ENCODE peak calls at places on chromosomes 2 and 18, in six cellular contexts. One of them, this sample, is unnamed.

GRCh38 chr2:65030481-65030880 is 25.7 kb upstream of the CEP68 start:
- DNase-seq in IMR-90: no peak
- DNase-seq in neuronal stem cell: no peak
- DNase-seq in H9: no peak
- DNase-seq in mesendoderm: no peak
- DNase-seq in H1: no peak
- DNase-seq in this sample: no peak

GRCh38 chr2:45030553-45030952 is 21.3 kb upstream of the SIX2 start:
- DNase-seq in IMR-90: no peak
- DNase-seq in neuronal stem cell: no peak
- DNase-seq in H9: no peak
- DNase-seq in mesendoderm: no peak
- DNase-seq in H1: no peak
- DNase-seq in this sample: no peak

GRCh38 chr2:202109737-202110184 is 36.7 kb downstream of the KIAA2012 start:
- DNase-seq in IMR-90: peak; percentile 61
- DNase-seq in neuronal stem cell: no peak
- DNase-seq in H9: peak; percentile 51
- DNase-seq in mesendoderm: peak; percentile 79
- DNase-seq in H1: peak; percentile 13
- DNase-seq in this sample: peak; percentile 24

GRCh38 chr2:116674188-116674587 is 1140.3 kb upstream of the DDX18 start:
- DNase-seq in IMR-90: no peak
- DNase-seq in neuronal stem cell: no peak
- DNase-seq in H9: no peak
- DNase-seq in mesendoderm: no peak
- DNase-seq in H1: no peak
- DNase-seq in this sample: no peak

GRCh38 chr18:66655407-66655806 is 51.5 kb upstream of the CDH19 start:
- DNase-seq in IMR-90: no peak
- DNase-seq in neuronal stem cell: no peak
- DNase-seq in H9: no peak
- DNase-seq in mesendoderm: no peak
- DNase-seq in H1: no peak
- DNase-seq in this sample: no peak

GRCh38 chr2:65778126-65778525 is 345.7 kb upstream of the SPRED2 start:
- DNase-seq in IMR-90: no peak
- DNase-seq in neuronal stem cell: no peak
- DNase-seq in H9: peak; percentile 42
- DNase-seq in mesendoderm: peak; percentile 20
- DNase-seq in H1: no peak
- DNase-seq in this sample: no peak

GRCh38 chr2:21194828-21195227 is 71.1 kb downstream of the TDRD15 start:
- DNase-seq in IMR-90: no peak
- DNase-seq in neuronal stem cell: peak; percentile 6
- DNase-seq in H9: no peak
- DNase-seq in mesendoderm: peak; percentile 96
- DNase-seq in H1: no peak
- DNase-seq in this sample: no peak

GRCh38 chr2:223654384-223654915 is 52.3 kb upstream of the SCG2 start:
- DNase-seq in IMR-90: peak; percentile 77
- DNase-seq in neuronal stem cell: no peak
- DNase-seq in H9: no peak
- DNase-seq in mesendoderm: no peak
- DNase-seq in H1: no peak
- DNase-seq in this sample: peak; percentile 65

GRCh38 chr2:67626656-67627055 is 229.5 kb downstream of the ETAA1 start:
- DNase-seq in IMR-90: peak; percentile 73
- DNase-seq in neuronal stem cell: no peak
- DNase-seq in H9: no peak
- DNase-seq in mesendoderm: no peak
- DNase-seq in H1: no peak
- DNase-seq in this sample: peak; percentile 35

GRCh38 chr2:39737661-39738060 is 41.4 kb downstream of the THUMPD2 start:
- DNase-seq in IMR-90: peak; percentile 93
- DNase-seq in neuronal stem cell: no peak
- DNase-seq in H9: peak; percentile 59
- DNase-seq in mesendoderm: peak; percentile 60
- DNase-seq in H1: peak; percentile 29
- DNase-seq in this sample: peak; percentile 89

GRCh38 chr2:125479143-125479636 is 1176.8 kb upstream of the GYPC start:
- DNase-seq in IMR-90: no peak
- DNase-seq in neuronal stem cell: no peak
- DNase-seq in H9: no peak
- DNase-seq in mesendoderm: no peak
- DNase-seq in H1: no peak
- DNase-seq in this sample: no peak

GRCh38 chr2:192070099-192070498 is 124.6 kb downstream of the TMEFF2 start:
- DNase-seq in IMR-90: peak; percentile 38
- DNase-seq in neuronal stem cell: no peak
- DNase-seq in H9: no peak
- DNase-seq in mesendoderm: no peak
- DNase-seq in H1: no peak
- DNase-seq in this sample: no peak

GRCh38 chr2:40403233-40403841 is 48.6 kb downstream of the SLC8A1 start:
- DNase-seq in IMR-90: peak; percentile 91
- DNase-seq in neuronal stem cell: no peak
- DNase-seq in H9: no peak
- DNase-seq in mesendoderm: no peak
- DNase-seq in H1: no peak
- DNase-seq in this sample: peak; percentile 62

GRCh38 chr2:68258854-68259253 is 6.5 kb upstream of the PPP3R1 start:
- DNase-seq in IMR-90: peak; percentile 33
- DNase-seq in neuronal stem cell: no peak
- DNase-seq in H9: no peak
- DNase-seq in mesendoderm: no peak
- DNase-seq in H1: no peak
- DNase-seq in this sample: no peak

GRCh38 chr2:43038034-43038719 is 188.2 kb downstream of the ZFP36L2 start:
- DNase-seq in IMR-90: peak; percentile 35
- DNase-seq in neuronal stem cell: no peak
- DNase-seq in H9: no peak
- DNase-seq in mesendoderm: no peak
- DNase-seq in H1: no peak
- DNase-seq in this sample: peak; percentile 46
- H2BK120ac ChIP-seq in IMR-90: peak overlapping the region; percentile 92
- H2BK120ac ChIP-seq in neuronal stem cell: no peak overlapping the region
- H2BK120ac ChIP-seq in H9: no peak overlapping the region
- H2BK120ac ChIP-seq in mesendoderm: no peak overlapping the region
- H2BK120ac ChIP-seq in H1: no peak overlapping the region
- H2BK120ac ChIP-seq in this sample: peak overlapping the region; percentile 83

GRCh38 chr2:236352761-236353593 is 88.8 kb upstream of the ASB18 start:
- DNase-seq in IMR-90: peak; percentile 29
- DNase-seq in neuronal stem cell: peak; percentile 27
- DNase-seq in H9: peak; percentile 23
- DNase-seq in mesendoderm: peak; percentile 20
- DNase-seq in H1: no peak
- DNase-seq in this sample: peak; percentile 42

GRCh38 chr2:236354973-236355595 is 90.9 kb upstream of the ASB18 start:
- DNase-seq in IMR-90: no peak
- DNase-seq in neuronal stem cell: no peak
- DNase-seq in H9: peak; percentile 19
- DNase-seq in mesendoderm: no peak
- DNase-seq in H1: no peak
- DNase-seq in this sample: no peak

GRCh38 chr2:236353594-236353942 is 89.4 kb upstream of the ASB18 start:
- DNase-seq in IMR-90: no peak
- DNase-seq in neuronal stem cell: no peak
- DNase-seq in H9: peak; percentile 18
- DNase-seq in mesendoderm: no peak
- DNase-seq in H1: no peak
- DNase-seq in this sample: no peak

GRCh38 chr2:236354056-236354940 is 90.1 kb upstream of the ASB18 start:
- DNase-seq in IMR-90: no peak
- DNase-seq in neuronal stem cell: no peak
- DNase-seq in H9: peak; percentile 17
- DNase-seq in mesendoderm: no peak
- DNase-seq in H1: no peak
- DNase-seq in this sample: no peak

GRCh38 chr2:236355911-236356310 is 91.7 kb upstream of the ASB18 start:
- DNase-seq in IMR-90: no peak
- DNase-seq in neuronal stem cell: no peak
- DNase-seq in H9: peak; percentile 23
- DNase-seq in mesendoderm: no peak
- DNase-seq in H1: no peak
- DNase-seq in this sample: no peak
- H4K8ac ChIP-seq in IMR-90: no peak overlapping the region
- H4K8ac ChIP-seq in neuronal stem cell: no peak overlapping the region
- H4K8ac ChIP-seq in H9: no peak overlapping the region
- H4K8ac ChIP-seq in mesendoderm: no peak overlapping the region
- H4K8ac ChIP-seq in H1: no peak overlapping the region
- H4K8ac ChIP-seq in this sample: no peak overlapping the region

GRCh38 chr2:222271854-222272253 is 26.9 kb downstream of the PAX3 start:
- DNase-seq in IMR-90: no peak
- DNase-seq in neuronal stem cell: no peak
- DNase-seq in H9: no peak
- DNase-seq in mesendoderm: no peak
- DNase-seq in H1: no peak
- DNase-seq in this sample: no peak

GRCh38 chr2:222269132-222269531 is 29.7 kb downstream of the PAX3 start:
- DNase-seq in IMR-90: no peak
- DNase-seq in neuronal stem cell: peak; percentile 84
- DNase-seq in H9: no peak
- DNase-seq in mesendoderm: no peak
- DNase-seq in H1: no peak
- DNase-seq in this sample: no peak

GRCh38 chr2:222270436-222270835 is 28.4 kb downstream of the PAX3 start:
- DNase-seq in IMR-90: no peak
- DNase-seq in neuronal stem cell: no peak
- DNase-seq in H9: no peak
- DNase-seq in mesendoderm: no peak
- DNase-seq in H1: no peak
- DNase-seq in this sample: no peak

GRCh38 chr2:222264791-222265320 is 33.9 kb downstream of the PAX3 start:
- DNase-seq in IMR-90: no peak
- DNase-seq in neuronal stem cell: no peak
- DNase-seq in H9: no peak
- DNase-seq in mesendoderm: no peak
- DNase-seq in H1: no peak
- DNase-seq in this sample: no peak

DNA sequence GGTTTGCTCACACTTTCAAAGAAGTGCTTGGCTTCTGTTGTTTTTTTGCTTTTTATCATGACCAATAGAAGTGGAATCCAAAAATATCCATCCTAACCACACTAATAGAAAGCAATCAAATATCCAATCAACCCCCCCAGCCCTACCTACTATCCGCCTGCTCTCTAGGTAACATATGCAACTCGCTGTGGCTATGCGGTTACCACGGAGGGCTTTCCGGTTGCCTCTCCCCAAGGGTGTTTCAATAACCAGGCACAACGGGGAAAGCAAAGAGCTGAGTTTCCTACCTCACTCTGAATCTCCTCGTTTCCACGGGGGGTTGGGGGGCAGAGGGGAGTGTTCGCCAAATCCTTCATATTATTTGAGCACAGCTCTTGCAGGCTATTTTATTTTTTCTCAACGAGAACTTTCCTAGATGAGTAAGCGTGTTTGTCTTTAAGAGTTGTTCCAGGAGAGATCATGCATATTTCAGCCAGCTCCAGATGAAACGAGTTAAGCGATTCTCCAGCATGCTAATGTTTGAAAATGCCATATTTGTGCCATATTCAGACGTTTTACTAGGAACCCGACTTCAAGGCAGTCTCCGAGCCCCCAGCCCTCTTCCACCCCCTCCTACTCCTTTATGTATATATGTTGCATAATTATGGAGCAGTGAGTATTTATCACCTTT is 30.4 kb downstream of the PAX3 start:
- DNase-seq in IMR-90: no peak
- DNase-seq in neuronal stem cell: no peak
- DNase-seq in H9: no peak
- DNase-seq in mesendoderm: no peak
- DNase-seq in H1: no peak
- DNase-seq in this sample: no peak
- H2BK15ac ChIP-seq in IMR-90: no peak overlapping the region
- H2BK15ac ChIP-seq in neuronal stem cell: no peak overlapping the region
- H2BK15ac ChIP-seq in H9: no peak overlapping the region
- H2BK15ac ChIP-seq in mesendoderm: no peak overlapping the region
- H2BK15ac ChIP-seq in H1: no peak overlapping the region
- H2BK15ac ChIP-seq in this sample: no peak overlapping the region

DNA sequence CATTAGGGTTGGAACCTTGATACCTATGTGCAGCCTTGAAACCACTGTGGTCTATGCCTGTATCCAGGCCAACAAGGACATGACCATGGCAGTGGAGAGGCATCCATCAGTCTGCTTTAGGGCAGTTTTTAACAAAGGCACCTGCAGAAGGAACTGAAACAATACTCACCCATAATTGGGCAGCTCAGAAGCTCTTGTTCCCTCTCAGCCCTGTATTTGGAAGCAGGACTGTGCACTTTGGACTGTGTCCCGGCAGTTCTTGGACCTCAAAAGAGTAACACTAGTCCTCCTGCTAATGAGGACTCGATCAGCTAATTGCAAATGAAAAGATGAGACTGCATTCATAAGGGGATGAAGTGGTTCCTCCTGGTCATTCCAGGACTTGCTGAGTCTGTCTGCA is 500.2 kb upstream of the TNP1 start:
- DNase-seq in IMR-90: no peak
- DNase-seq in neuronal stem cell: no peak
- DNase-seq in H9: no peak
- DNase-seq in mesendoderm: no peak
- DNase-seq in H1: no peak
- DNase-seq in this sample: no peak
- H2BK120ac ChIP-seq in IMR-90: peak overlapping the region; percentile 100
- H2BK120ac ChIP-seq in neuronal stem cell: no peak overlapping the region
- H2BK120ac ChIP-seq in H9: no peak overlapping the region
- H2BK120ac ChIP-seq in mesendoderm: no peak overlapping the region
- H2BK120ac ChIP-seq in H1: no peak overlapping the region
- H2BK120ac ChIP-seq in this sample: no peak overlapping the region

GRCh38 chr18:12287131-12287681 is 20.8 kb upstream of the TUBB6 start:
- DNase-seq in IMR-90: no peak
- DNase-seq in neuronal stem cell: no peak
- DNase-seq in H9: peak; percentile 76
- DNase-seq in mesendoderm: peak; percentile 40
- DNase-seq in H1: no peak
- DNase-seq in this sample: no peak

GRCh38 chr18:12290086-12290485 is 18.0 kb upstream of the TUBB6 start:
- DNase-seq in IMR-90: no peak
- DNase-seq in neuronal stem cell: no peak
- DNase-seq in H9: no peak
- DNase-seq in mesendoderm: no peak
- DNase-seq in H1: no peak
- DNase-seq in this sample: no peak

GRCh38 chr18:12291161-12291560 is 16.9 kb upstream of the TUBB6 start:
- DNase-seq in IMR-90: no peak
- DNase-seq in neuronal stem cell: no peak
- DNase-seq in H9: no peak
- DNase-seq in mesendoderm: no peak
- DNase-seq in H1: no peak
- DNase-seq in this sample: no peak

GRCh38 chr18:12288406-12288762 is 19.7 kb upstream of the TUBB6 start:
- DNase-seq in IMR-90: no peak
- DNase-seq in neuronal stem cell: no peak
- DNase-seq in H9: no peak
- DNase-seq in mesendoderm: peak; percentile 25
- DNase-seq in H1: no peak
- DNase-seq in this sample: no peak

GRCh38 chr18:12287684-12288405 is 20.2 kb upstream of the TUBB6 start:
- DNase-seq in IMR-90: peak; percentile 95
- DNase-seq in neuronal stem cell: no peak
- DNase-seq in H9: peak; percentile 60
- DNase-seq in mesendoderm: peak; percentile 31
- DNase-seq in H1: no peak
- DNase-seq in this sample: peak; percentile 90
- H4K8ac ChIP-seq in IMR-90: peak overlapping the region; percentile 92
- H4K8ac ChIP-seq in neuronal stem cell: no peak overlapping the region
- H4K8ac ChIP-seq in H9: no peak overlapping the region
- H4K8ac ChIP-seq in mesendoderm: no peak overlapping the region
- H4K8ac ChIP-seq in H1: no peak overlapping the region
- H4K8ac ChIP-seq in this sample: peak overlapping the region; percentile 72

This sample was measured in mesenchymal stem cell.